ENCODE peak calls at places on chromosomes 12 and 14, in eight cellular contexts. Z is Peyer's patch; F is upper lobe of left lung; J is cardiac fibroblast; L is esophagus squamous epithelium; C is heart left ventricle; O is NB4; V is CD8-positive, alpha-beta T cell. G is an unnamed sample.

GRCh38 chr14:91749857-91750256 is 18.0 kb upstream of the CATSPERB start:
- DNase-seq in Z (no peak), F (no peak), J (no peak), L (no peak), C (no peak), O (no peak), V (no peak), G (no peak)

GRCh38 chr14:74080820-74081460 is 3.3 kb downstream of the ALDH6A1 start:
- DNase-seq in Z (no peak), F (no peak), J (peak; percentile 21), L (no peak), C (no peak), O (no peak), V (no peak), G (no peak)

GRCh38 chr12:66735275-66735674 is 56.4 kb upstream of the GRIP1 start:
- DNase-seq in Z (no peak), F (no peak), J (no peak), L (no peak), C (no peak), O (no peak), V (no peak), G (no peak)

GRCh38 chr12:103930787-103931536 is 752 bp downstream of the HSP90B1 start:
- DNase-seq in Z (peak; percentile 28), F (peak; percentile 69), J (peak; percentile 55), L (no peak), C (peak; percentile 49), O (peak; percentile 67), V (no peak), G (no peak)

GRCh38 chr12:47224563-47225133 is 144.9 kb upstream of the AMIGO2 start:
- DNase-seq in Z (no peak), F (no peak), J (no peak), L (no peak), C (no peak), O (no peak), V (no peak), G (no peak)

GRCh38 chr14:105022276-105022670 is 1.4 kb upstream of the CDCA4 start:
- DNase-seq in Z (no peak), F (no peak), J (no peak), L (no peak), C (no peak), O (no peak), V (no peak), G (no peak)

GRCh38 chr12:45969084-45969483 is 21.3 kb downstream of the SCAF11 start:
- DNase-seq in Z (no peak), F (no peak), J (no peak), L (no peak), C (no peak), O (no peak), V (no peak), G (no peak)

GRCh38 chr12:54363610-54364009 is 676 bp downstream of the GPR84 start:
- DNase-seq in Z (no peak), F (no peak), J (no peak), L (no peak), C (no peak), O (peak; percentile 55), V (no peak), G (no peak)

GRCh38 chr12:1630827-1631591 is 2.0 kb downstream of the WNT5B start:
- DNase-seq in Z (no peak), F (no peak), J (peak; percentile 52), L (no peak), C (no peak), O (no peak), V (no peak), G (no peak)

GRCh38 chr12:120783197-120783596 is 57.6 kb downstream of the ACADS start:
- DNase-seq in Z (no peak), F (no peak), J (peak; percentile 43), L (no peak), C (no peak), O (no peak), V (no peak), G (no peak)

GRCh38 chr12:89451876-89452275 is 72.7 kb downstream of the GALNT4 start:
- DNase-seq in Z (no peak), F (no peak), J (peak; percentile 89), L (no peak), C (peak; percentile 45), O (no peak), V (no peak), G (no peak)

GRCh38 chr14:75514673-75515630 is 7.3 kb upstream of the BATF start:
- DNase-seq in Z (peak; percentile 75), F (peak; percentile 88), J (peak; percentile 30), L (no peak), C (no peak), O (peak; percentile 87), V (peak; percentile 61), G (no peak)

GRCh38 chr12:7966558-7966957 is 30.6 kb upstream of the SLC2A3 start:
- DNase-seq in Z (no peak), F (no peak), J (peak; percentile 52), L (no peak), C (no peak), O (peak; percentile 26), V (no peak), G (no peak)

DNA sequence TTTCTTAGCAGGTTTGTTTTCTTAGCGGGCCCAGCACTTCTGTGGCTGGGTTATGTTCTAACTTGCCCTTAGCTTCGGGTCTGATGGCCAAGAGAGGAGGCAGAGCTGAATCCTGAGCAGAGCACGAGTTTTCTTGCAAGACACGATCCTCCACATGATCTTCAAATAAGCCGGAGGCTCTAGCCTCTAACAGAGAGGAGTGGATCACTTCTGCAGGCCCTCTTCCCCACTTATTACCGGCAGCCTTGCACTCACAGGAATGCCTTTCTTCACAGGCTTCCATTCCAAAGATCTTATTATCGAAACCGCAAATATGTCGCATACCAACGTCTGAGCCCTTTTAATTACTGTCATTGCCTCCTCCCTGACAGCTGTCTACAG is 79.5 kb downstream of the SINHCAF start:
- DNase-seq in Z (no peak), F (no peak), J (peak; percentile 54), L (no peak), C (no peak), O (no peak), V (no peak), G (no peak)
- TF ChIP-seq CTCF in Z (no peak), F (no peak), J (no peak), L (no peak), C (no peak), O (no peak), V (no peak), G (no peak)

GRCh38 chr14:60164404-60164716 is 838 bp downstream of the DHRS7 start:
- DNase-seq in Z (no peak), F (no peak), J (no peak), L (no peak), C (no peak), O (no peak), V (no peak), G (no peak)

GRCh38 chr14:60163741-60164140 is 1.5 kb downstream of the DHRS7 start:
- DNase-seq in Z (no peak), F (no peak), J (no peak), L (no peak), C (no peak), O (peak; percentile 20), V (no peak), G (no peak)

GRCh38 chr14:60165547-60165876 is 314 bp upstream of the DHRS7 start:
- DNase-seq in Z (no peak), F (no peak), J (no peak), L (no peak), C (no peak), O (no peak), V (no peak), G (no peak)

GRCh38 chr14:60166144-60166543 is 946 bp upstream of the DHRS7 start:
- DNase-seq in Z (no peak), F (no peak), J (no peak), L (no peak), C (no peak), O (no peak), V (no peak), G (no peak)

DNA sequence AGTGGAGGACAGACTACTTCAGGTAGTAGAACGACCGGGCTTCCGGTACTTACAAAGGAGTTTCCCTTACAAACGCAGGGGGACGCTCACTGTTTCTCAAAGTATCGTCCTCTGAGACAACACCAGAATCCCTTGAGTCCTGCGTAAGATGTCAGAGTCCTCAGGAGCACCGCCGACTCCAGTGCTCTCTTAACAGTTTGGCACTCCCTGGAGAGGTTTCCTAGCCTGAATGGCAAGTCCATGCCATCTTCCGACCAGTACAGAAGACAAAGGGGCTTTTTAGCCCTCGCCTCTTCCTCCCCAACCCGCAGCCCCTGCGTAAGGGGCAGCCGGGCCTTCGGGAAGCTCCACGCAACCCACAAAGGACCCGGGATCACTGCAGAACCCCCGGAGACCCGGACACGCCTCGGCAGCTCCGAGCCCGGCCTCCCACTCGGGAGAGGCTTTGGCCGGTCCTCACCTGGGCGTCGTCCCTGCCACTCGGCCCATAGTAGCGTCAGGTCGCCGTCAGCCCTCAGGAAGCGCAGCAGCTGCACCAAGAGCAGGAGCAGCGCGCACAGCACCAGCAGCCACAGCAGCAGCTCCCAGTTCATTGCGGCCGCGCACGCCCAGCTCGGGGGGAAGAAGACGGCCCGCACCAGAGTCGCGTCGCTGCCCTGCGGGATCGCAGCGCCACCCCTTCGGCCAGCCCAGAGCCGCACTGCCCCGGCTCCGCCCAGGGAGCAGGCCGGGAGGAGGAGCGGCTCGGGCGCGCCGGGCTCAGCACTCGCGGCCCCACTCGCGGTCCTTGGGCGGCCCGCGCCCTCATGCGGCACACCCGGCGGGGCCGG is at the start of gene DHRS7:
- DNase-seq in Z (peak; percentile 78), F (peak; percentile 96), J (peak; percentile 78), L (no peak), C (peak; percentile 87), O (peak; percentile 90), V (peak; percentile 68), G (peak; percentile 55)
- TF ChIP-seq CTCF in Z (peak; percentile 66), F (peak; percentile 62), J (peak; percentile 30), L (peak; percentile 60), C (peak; percentile 55), O (peak; percentile 32), V (no peak), G (peak; percentile 43)

DNA sequence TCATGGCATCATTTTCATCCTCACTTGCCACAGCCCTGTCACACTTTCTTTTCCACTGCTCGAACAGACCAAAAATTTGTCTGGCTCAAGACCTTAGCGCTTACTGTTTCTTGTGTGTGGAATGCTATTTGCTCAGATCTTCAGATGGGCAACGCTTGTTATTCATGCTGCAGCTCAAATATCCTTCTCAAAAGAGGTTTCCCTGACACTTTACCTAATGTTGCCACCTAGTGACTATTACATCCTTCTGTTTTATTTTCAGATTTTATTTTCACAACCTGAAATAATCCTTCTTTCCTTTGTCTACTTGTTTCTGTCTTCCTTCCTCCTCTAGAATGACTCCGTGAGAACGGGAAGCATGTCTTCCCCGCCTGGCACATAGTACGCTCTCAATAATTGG is 5.6 kb downstream of the FBXO33 start:
- DNase-seq in Z (no peak), F (no peak), J (peak; percentile 76), L (no peak), C (no peak), O (peak; percentile 41), V (no peak), G (no peak)
- TF ChIP-seq CTCF in Z (peak; percentile 26), F (no peak), J (peak; percentile 21), L (no peak), C (no peak), O (no peak), V (peak; percentile 19), G (peak; percentile 27)

DNA sequence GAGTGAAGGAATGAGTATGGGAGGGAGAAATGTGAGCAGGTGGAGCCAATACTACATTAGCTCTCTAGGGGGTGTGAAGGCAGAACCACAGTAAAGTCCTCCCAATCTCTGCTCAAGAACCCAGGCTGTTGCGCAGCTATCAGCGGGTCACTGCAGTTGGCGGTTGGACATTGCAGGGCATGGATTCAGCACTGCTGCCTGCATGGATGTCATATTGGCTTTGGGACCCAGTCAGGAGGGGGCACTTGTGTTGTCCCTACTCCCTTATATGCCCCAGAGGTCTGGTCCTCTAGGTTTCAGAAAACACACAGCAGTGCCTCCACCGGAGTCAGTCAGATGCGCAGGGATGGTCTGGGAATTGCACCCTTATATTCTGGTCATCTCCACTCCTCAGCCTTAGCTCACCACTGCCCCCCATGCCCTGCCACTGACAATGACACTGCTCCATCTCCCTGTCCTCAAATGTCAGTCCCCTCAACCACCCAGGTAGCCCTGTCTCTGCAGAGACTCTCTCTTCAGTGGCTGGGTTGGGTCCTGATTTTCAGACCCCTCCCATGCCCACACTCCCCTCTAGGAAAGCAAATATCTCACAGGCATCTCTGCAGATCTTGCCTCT is 9.6 kb downstream of the ZDHHC22 start:
- DNase-seq in Z (no peak), F (no peak), J (no peak), L (no peak), C (no peak), O (no peak), V (no peak), G (no peak)
- TF ChIP-seq CTCF in Z (no peak), F (no peak), J (no peak), L (no peak), C (no peak), O (no peak), V (no peak), G (no peak)